ENCODE peak calls at places on chromosomes 3 and 15, in ten cellular contexts. V is dermis microvascular lymphatic vessel endothelial cell; L is activated naive CD4-positive, alpha-beta T cell; Q is fibroblast of mammary gland; K is kidney tubule cell; R is CD4-positive, alpha-beta memory T cell; G is uterus; U is AG04450; T is hepatocyte; H is T-helper 9 cell. E is an unnamed sample.

GRCh38 chr3:88189361-88189810 is 39.6 kb downstream of the C3orf38 start:
- DNase-seq in V (no peak), L (no peak), Q (no peak), K (no peak), R (no peak), G (no peak), U (no peak), T (no peak), H (no peak), E (no peak)

GRCh38 chr15:55194246-55194645 is 2.5 kb downstream of the RSL24D1 start:
- DNase-seq in V (no peak), L (no peak), Q (peak; percentile 16), K (no peak), R (no peak), G (no peak), U (no peak), T (no peak), H (no peak), E (no peak)

GRCh38 chr3:147393261-147393964 is 12.9 kb downstream of the ZIC4 start:
- DNase-seq in V (no peak), L (no peak), Q (no peak), K (no peak), R (no peak), G (no peak), U (no peak), T (no peak), H (no peak), E (no peak)

GRCh38 chr3:33131328-33132018 is 17.7 kb downstream of the CRTAP start:
- DNase-seq in V (peak; percentile 62), L (no peak), Q (peak; percentile 72), K (peak; percentile 80), R (peak; percentile 33), G (no peak), U (peak; percentile 41), T (peak; percentile 85), H (no peak), E (peak; percentile 90)

GRCh38 chr15:93664180-93664951 is 567.0 kb upstream of the MCTP2 start:
- DNase-seq in V (no peak), L (no peak), Q (no peak), K (no peak), R (no peak), G (no peak), U (no peak), T (no peak), H (no peak), E (no peak)

GRCh38 chr3:136929984-136930671 is 27.7 kb upstream of the IL20RB start:
- DNase-seq in V (peak; percentile 48), L (no peak), Q (peak; percentile 61), K (peak; percentile 29), R (no peak), G (peak; percentile 49), U (no peak), T (peak; percentile 35), H (no peak), E (no peak)

GRCh38 chr3:79618883-79619282 is 148.9 kb downstream of the ROBO1 start:
- DNase-seq in V (no peak), L (no peak), Q (no peak), K (peak; percentile 87), R (no peak), G (no peak), U (no peak), T (no peak), H (no peak), E (no peak)

GRCh38 chr15:33941279-33942063 is 26.8 kb upstream of the CHRM5 start:
- DNase-seq in V (no peak), L (no peak), Q (no peak), K (no peak), R (no peak), G (no peak), U (no peak), T (no peak), H (no peak), E (no peak)

GRCh38 chr15:61091229-61091628 is 137.9 kb downstream of the RORA start:
- DNase-seq in V (no peak), L (no peak), Q (no peak), K (no peak), R (no peak), G (no peak), U (no peak), T (no peak), H (no peak), E (no peak)

GRCh38 chr3:153552887-153553604 is 391.0 kb downstream of the RAP2B start:
- DNase-seq in V (no peak), L (no peak), Q (no peak), K (no peak), R (peak; percentile 1), G (no peak), U (no peak), T (no peak), H (no peak), E (no peak)

GRCh38 chr3:180278583-180279188 is 241.9 kb upstream of the PEX5L start:
- DNase-seq in V (no peak), L (no peak), Q (no peak), K (no peak), R (no peak), G (no peak), U (no peak), T (no peak), H (no peak), E (no peak)

GRCh38 chr15:47742334-47742733 is 25.0 kb downstream of the SEMA6D start:
- DNase-seq in V (no peak), L (no peak), Q (no peak), K (no peak), R (no peak), G (no peak), U (no peak), T (no peak), H (no peak), E (no peak)

GRCh38 chr15:67807836-67808235 is 17.5 kb upstream of the SKOR1 start:
- DNase-seq in V (no peak), L (no peak), Q (no peak), K (no peak), R (no peak), G (no peak), U (no peak), T (no peak), H (no peak), E (no peak)

GRCh38 chr3:128994173-128994512 is 267 bp upstream of the CFAP92 start:
- DNase-seq in V (no peak), L (no peak), Q (no peak), K (no peak), R (no peak), G (no peak), U (no peak), T (no peak), H (no peak), E (no peak)

GRCh38 chr3:61331937-61332590 is 80.8 kb upstream of the FHIT start:
- DNase-seq in V (no peak), L (no peak), Q (no peak), K (no peak), R (no peak), G (no peak), U (no peak), T (no peak), H (no peak), E (no peak)

GRCh38 chr15:85318048-85318731 is 62.2 kb upstream of the AKAP13 start:
- DNase-seq in V (no peak), L (no peak), Q (peak; percentile 99), K (peak; percentile 89), R (peak; percentile 29), G (no peak), U (peak; percentile 82), T (peak; percentile 38), H (no peak), E (no peak)

GRCh38 chr15:66901336-66902100 is 163.9 kb upstream of the SMAD3 start:
- DNase-seq in V (no peak), L (no peak), Q (peak; percentile 46), K (peak; percentile 59), R (no peak), G (no peak), U (no peak), T (no peak), H (no peak), E (no peak)

GRCh38 chr15:38588672-38589071 is 24.1 kb upstream of the RASGRP1 start:
- DNase-seq in V (no peak), L (no peak), Q (no peak), K (peak; percentile 81), R (no peak), G (no peak), U (no peak), T (no peak), H (no peak), E (no peak)

GRCh38 chr3:171160326-171160725 is 133.8 kb upstream of the SLC2A2 start:
- DNase-seq in V (no peak), L (no peak), Q (peak; percentile 44), K (no peak), R (no peak), G (no peak), U (no peak), T (no peak), H (no peak), E (no peak)

GRCh38 chr15:65835452-65835851 is 33.8 kb upstream of the RAB11A start:
- DNase-seq in V (no peak), L (no peak), Q (no peak), K (no peak), R (no peak), G (no peak), U (no peak), T (no peak), H (no peak), E (no peak)

GRCh38 chr3:195221876-195222617 is 48.9 kb downstream of the XXYLT1 start:
- DNase-seq in V (no peak), L (no peak), Q (no peak), K (no peak), R (no peak), G (peak; percentile 16), U (no peak), T (no peak), H (no peak), E (no peak)

E was measured in HAP-1.